ENCODE peak calls at places on chromosomes 3 and 15, in ten cellular contexts. A is neural crest cell, V is AG09309, W is body of pancreas, K is coronary artery, S is omental fat pad, C is GM12864, T is heart left ventricle, R is lower lobe of right lung, B is AG10803. H is an unnamed sample.

GRCh38 chr3:57252404-57252803 is 24.9 kb downstream of the APPL1 start:
- DNase-seq in T (no peak), V (no peak), W (no peak), K (no peak), S (no peak), C (no peak), A (no peak), R (no peak), B (no peak), H (no peak)

GRCh38 chr3:150970665-150971327 is 1.7 kb downstream of the CLRN1 start:
- DNase-seq in V (peak), R (no peak), S (no peak), B (peak), W (no peak), K (no peak), C (no peak), A (no peak), T (no peak), H (peak)

GRCh38 chr15:90716317-90716975 is 700 bp upstream of the BLM start:
- DNase-seq in C (no peak), R (no peak), V (no peak), K (no peak), S (no peak), B (peak), A (no peak), T (no peak), W (no peak), H (no peak)

GRCh38 chr3:142981108-142981507 is 17.6 kb upstream of the PAQR9 start:
- DNase-seq in S (no peak), C (no peak), T (no peak), K (no peak), B (no peak), V (no peak), A (no peak), R (no peak), W (no peak), H (no peak)

GRCh38 chr3:146550743-146551510 is 6.5 kb upstream of the PLSCR1 start:
- DNase-seq in V (no peak), R (no peak), T (no peak), S (no peak), C (no peak), A (no peak), W (no peak), K (no peak), B (peak), H (peak)

GRCh38 chr15:60392986-60393811 is 4.6 kb downstream of the ANXA2 start:
- DNase-seq in A (no peak), V (peak), K (peak), W (peak), C (no peak), R (no peak), S (no peak), T (no peak), B (peak), H (peak)

GRCh38 chr3:177478170-177478859 is 281.0 kb upstream of the TBL1XR1 start:
- DNase-seq in C (no peak), B (peak), T (no peak), R (no peak), K (peak), S (no peak), V (peak), W (peak), A (no peak), H (peak)

GRCh38 chr3:194140520-194141414 is 4.8 kb downstream of the HES1 start:
- DNase-seq in R (peak), A (peak), C (no peak), S (no peak), K (peak), T (peak), V (no peak), W (peak), B (peak), H (peak)

GRCh38 chr3:119295816-119296484 is 1.8 kb downstream of the ARHGAP31 start:
- DNase-seq in S (no peak), R (no peak), B (peak), V (peak), A (no peak), K (no peak), T (no peak), C (no peak), W (no peak), H (no peak)

GRCh38 chr3:38603731-38604131 is 45.8 kb downstream of the SCN5A start:
- DNase-seq in K (no peak), R (peak), B (no peak), T (peak), A (no peak), C (no peak), W (no peak), S (no peak), V (no peak), H (no peak)

GRCh38 chr3:121992601-121993560 is 29.2 kb downstream of the ILDR1 start:
- DNase-seq in R (no peak), A (no peak), W (no peak), S (no peak), K (no peak), V (no peak), B (no peak), C (peak), T (no peak), H (no peak)

GRCh38 chr3:56314842-56315241 is 153.4 kb downstream of the ERC2 start:
- DNase-seq in A (no peak), T (no peak), W (no peak), S (no peak), V (peak), B (peak), R (no peak), K (no peak), C (no peak), H (no peak)

GRCh38 chr15:96218623-96219465 is 111.7 kb upstream of the NR2F2 start:
- DNase-seq in R (no peak), K (no peak), V (no peak), T (no peak), W (no peak), C (no peak), S (no peak), A (no peak), B (peak), H (no peak)

GRCh38 chr3:55282994-55283393 is 204.1 kb downstream of the WNT5A start:
- DNase-seq in R (no peak), C (no peak), V (no peak), B (no peak), W (no peak), T (no peak), K (no peak), S (no peak), A (peak), H (no peak)

GRCh38 chr3:102400766-102401165 is 34.0 kb upstream of the ZPLD1 start:
- DNase-seq in V (no peak), A (no peak), W (no peak), B (peak), R (no peak), K (no peak), C (no peak), S (no peak), T (no peak), H (no peak)

GRCh38 chr3:16252243-16252978 is 12.3 kb downstream of the DPH3 start:
- DNase-seq in B (no peak), R (no peak), K (no peak), C (no peak), W (no peak), S (no peak), V (no peak), T (no peak), A (no peak), H (no peak)

GRCh38 chr15:40344631-40345120 is 3.9 kb upstream of the CCDC9B start:
- DNase-seq in V (no peak), S (no peak), T (peak), B (peak), R (peak), A (peak), W (peak), C (no peak), K (no peak), H (peak)

GRCh38 chr3:33645060-33645841 is 72.8 kb downstream of the CLASP2 start:
- DNase-seq in V (no peak), S (no peak), C (no peak), B (peak), K (no peak), A (no peak), R (no peak), T (no peak), W (no peak), H (no peak)

GRCh38 chr3:194592798-194593752 is 40.1 kb downstream of the TMEM44 start:
- DNase-seq in C (no peak), B (peak), W (no peak), R (no peak), K (no peak), S (no peak), T (no peak), V (peak), A (no peak), H (peak)

GRCh38 chr3:48928679-48929078 is 10.0 kb downstream of the ARIH2 start:
- DNase-seq in B (no peak), V (no peak), T (no peak), S (no peak), R (no peak), K (no peak), W (no peak), C (no peak), A (no peak), H (no peak)

GRCh38 chr3:183981990-183982658 is 35.6 kb downstream of the ABCC5 start:
- DNase-seq in V (no peak), C (no peak), T (no peak), K (no peak), S (no peak), W (no peak), A (no peak), R (no peak), B (no peak), H (no peak)

GRCh38 chr3:143648708-143649107 is 199.6 kb downstream of the SLC9A9 start:
- DNase-seq in R (no peak), S (no peak), T (no peak), C (no peak), A (no peak), V (no peak), W (no peak), B (no peak), K (no peak), H (peak)

GRCh38 chr3:170809021-170809974 is 60.7 kb downstream of the RPL22L1 start:
- DNase-seq in V (no peak), A (peak), K (no peak), R (no peak), T (no peak), S (no peak), C (peak), W (peak), B (peak), H (peak)

GRCh38 chr3:14303336-14304100 is 98.9 kb upstream of the SLC6A6 start:
- DNase-seq in R (no peak), S (no peak), W (no peak), B (peak), V (no peak), A (no peak), T (no peak), C (no peak), K (no peak), H (no peak)

GRCh38 chr3:98223907-98224672 is 40.0 kb upstream of the OR5H6 start:
- DNase-seq in B (no peak), C (no peak), A (no peak), R (no peak), V (no peak), K (no peak), T (no peak), W (no peak), S (no peak), H (no peak)

GRCh38 chr3:4712109-4712508 is 219.0 kb downstream of the ITPR1 start:
- DNase-seq in C (no peak), R (no peak), K (no peak), W (no peak), B (peak), T (no peak), A (no peak), S (peak), V (peak), H (peak)

GRCh38 chr15:38642689-38643270 is 78.2 kb upstream of the RASGRP1 start:
- DNase-seq in A (no peak), T (no peak), S (no peak), V (no peak), K (no peak), R (no peak), C (no peak), B (no peak), W (no peak), H (no peak)

GRCh38 chr3:27483117-27484001 is 825 bp downstream of the SLC4A7 start:
- DNase-seq in T (peak), S (no peak), C (peak), A (peak), B (peak), K (peak), V (peak), W (peak), R (peak), H (peak)

GRCh38 chr15:82174471-82174870 is 88.1 kb downstream of the EFL1 start:
- DNase-seq in T (no peak), C (no peak), W (no peak), A (no peak), R (no peak), V (no peak), B (peak), S (no peak), K (no peak), H (no peak)

GRCh38 chr3:192516850-192517249 is 210.5 kb downstream of the FGF12 start:
- DNase-seq in S (no peak), T (no peak), W (no peak), C (no peak), R (no peak), B (no peak), A (no peak), K (no peak), V (no peak), H (no peak)

GRCh38 chr3:192514081-192514753 is 213.1 kb downstream of the FGF12 start:
- DNase-seq in B (no peak), W (peak), C (no peak), R (no peak), T (peak), K (no peak), A (peak), S (no peak), V (no peak), H (peak)

GRCh38 chr3:192515661-192516040 is 211.7 kb downstream of the FGF12 start:
- DNase-seq in W (no peak), A (no peak), T (no peak), V (no peak), K (no peak), S (no peak), B (no peak), C (no peak), R (no peak), H (no peak)

DNA sequence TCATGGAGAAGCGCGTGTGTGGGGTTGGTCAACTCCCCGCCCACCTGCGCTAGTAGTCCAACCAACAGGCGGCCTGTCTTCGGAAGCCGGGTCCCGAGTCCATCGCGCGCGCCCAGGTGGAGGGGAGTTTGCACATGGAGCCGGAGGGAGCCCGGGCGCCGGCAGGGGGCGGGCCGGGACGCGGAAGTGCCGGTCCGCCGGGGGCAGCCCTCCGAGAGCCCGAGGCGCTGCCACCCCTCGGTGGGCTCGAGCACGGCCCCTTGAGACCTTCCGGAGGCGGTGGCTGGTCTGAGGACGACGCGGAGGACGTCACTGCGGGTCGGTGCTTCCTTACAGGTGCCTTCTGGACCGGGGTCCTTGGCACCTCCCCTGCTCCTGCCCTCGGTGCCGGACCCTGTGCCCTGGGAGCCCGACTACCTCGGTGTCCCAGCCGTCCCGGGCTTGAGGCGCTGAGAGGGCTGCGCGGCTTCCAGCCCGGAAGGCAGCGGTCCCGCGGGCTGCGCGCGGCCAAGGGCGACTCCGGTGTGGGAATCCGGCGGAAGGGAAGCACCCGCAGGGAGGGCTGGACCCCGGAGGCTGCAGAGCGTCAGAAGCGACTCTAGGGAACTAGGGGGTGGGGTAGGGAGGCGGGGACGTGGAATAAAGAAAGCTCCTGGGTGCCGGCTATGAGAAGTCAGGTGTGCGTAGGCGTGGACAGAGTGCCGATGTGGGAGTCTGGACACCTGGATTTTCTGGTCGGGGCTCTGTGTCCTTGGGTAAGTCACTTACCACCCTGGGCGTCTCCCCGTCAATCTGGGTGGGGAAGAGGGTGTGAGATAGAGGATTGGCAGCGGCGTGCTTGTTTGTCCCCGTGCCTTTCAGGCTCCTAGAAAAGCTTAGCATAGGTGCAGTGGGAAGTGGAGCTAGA is 212.3 kb downstream of the FGF12 start:
- DNase-seq in K (no peak), A (peak), V (no peak), C (no peak), S (no peak), R (peak), T (peak), B (no peak), W (peak), H (peak)
- TF ChIP-seq CTCF in K (no peak), A (peak), V (no peak), C (no peak), S (no peak), R (peak), T (peak), B (no peak), W (peak), H (peak)

DNA sequence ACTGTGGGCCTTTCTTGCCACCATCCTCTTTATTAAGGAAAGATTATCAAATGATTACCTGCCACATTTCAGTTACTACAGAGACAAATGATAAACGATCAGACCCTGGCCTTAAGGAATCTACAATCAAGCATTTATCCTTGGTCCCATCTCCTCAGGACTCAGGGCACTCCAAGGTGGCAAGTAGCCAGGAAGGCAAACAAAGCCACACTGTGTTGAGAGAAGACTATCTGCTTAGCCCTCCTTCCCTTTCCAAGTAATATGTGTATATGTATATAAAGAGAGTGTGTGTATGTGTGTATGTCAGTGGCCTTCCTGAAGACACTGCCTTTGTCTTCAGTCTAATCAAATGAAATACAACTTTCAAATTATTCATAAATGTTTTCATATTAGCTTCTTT is 490.1 kb upstream of the ATP11B start:
- DNase-seq in V (no peak), K (no peak), C (no peak), R (no peak), B (no peak), S (no peak), T (no peak), A (no peak), W (no peak), H (peak)
- TF ChIP-seq CTCF in V (no peak), K (no peak), C (no peak), R (no peak), B (no peak), S (no peak), T (no peak), A (no peak), W (no peak), H (no peak)

DNA sequence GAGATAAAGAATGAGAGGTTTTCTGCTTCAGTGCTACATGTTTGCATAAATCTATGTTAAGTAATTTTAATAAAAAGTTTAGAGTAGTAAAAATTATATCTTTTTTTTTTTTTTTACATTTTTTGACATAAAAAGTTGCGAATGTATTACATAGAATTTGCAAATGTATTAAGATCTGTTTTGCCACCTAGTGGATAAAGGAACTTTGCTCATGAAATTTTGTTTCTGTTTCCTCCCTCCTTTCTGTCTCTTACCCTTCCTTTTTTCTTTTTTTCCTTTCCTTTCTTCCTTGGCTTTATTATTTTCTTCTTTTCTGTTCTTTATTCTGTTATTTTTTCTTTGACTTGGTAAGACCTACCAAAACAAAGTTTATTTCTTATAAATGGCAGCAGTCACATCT is 58.5 kb upstream of the UTS2B start:
- DNase-seq in C (no peak), W (no peak), K (no peak), R (no peak), B (no peak), T (no peak), S (no peak), V (no peak), A (no peak), H (no peak)
- TF ChIP-seq CTCF in C (no peak), W (peak), K (no peak), R (peak), B (peak), T (peak), S (no peak), V (peak), A (peak), H (peak)

GRCh38 chr3:11643212-11644087 is at the start of gene VGLL4:
- DNase-seq in V (peak), A (peak), C (no peak), S (peak), T (peak), K (peak), B (peak), R (peak), W (peak), H (peak)
- TF ChIP-seq CTCF in V (peak), A (no peak), C (no peak), S (no peak), T (no peak), K (no peak), B (peak), R (peak), W (peak), H (no peak)